ENCODE peak calls at places on chromosome 14, in eight cellular contexts. T is transverse colon, A is stomach, O is esophagus muscularis mucosa, G is suprapubic skin, S is heart left ventricle, M is prostate gland, B is endothelial cell of umbilical vein. U is an unnamed sample.

GRCh38 chr14:58200480-58200841 is 512 bp downstream of the ACTR10 start:
- DNase-seq in O (no peak), G (no peak), A (no peak), T (no peak), S (no peak), B (no peak), M (no peak), U (no peak)

GRCh38 chr14:90755661-90756304 is 60.4 kb downstream of the TTC7B start:
- DNase-seq in O (peak), G (peak), B (no peak), M (peak), T (no peak), S (no peak), A (no peak), U (no peak)

GRCh38 chr14:59931237-59931636 is 11.3 kb downstream of the LRRC9 start:
- DNase-seq in G (no peak), O (no peak), T (no peak), A (no peak), M (no peak), B (no peak), S (no peak), U (no peak)

GRCh38 chr14:35339761-35340406 is 47.7 kb downstream of the PSMA6 start:
- DNase-seq in B (no peak), M (no peak), A (no peak), S (peak), O (no peak), G (no peak), T (no peak), U (peak)

GRCh38 chr14:94025720-94026119 is 420 bp upstream of the OTUB2 start:
- DNase-seq in G (no peak), S (no peak), O (no peak), A (no peak), B (no peak), T (no peak), M (no peak), U (no peak)

GRCh38 chr14:68666206-68666730 is 126.6 kb downstream of the ZFP36L1 start:
- DNase-seq in T (no peak), G (no peak), A (no peak), S (no peak), M (no peak), O (no peak), B (peak), U (no peak)

GRCh38 chr14:68616255-68616902 is 176.5 kb downstream of the ZFP36L1 start:
- DNase-seq in B (peak), S (no peak), G (no peak), A (no peak), O (no peak), M (no peak), T (no peak), U (no peak)

GRCh38 chr14:68549057-68549421 is 243.8 kb downstream of the ZFP36L1 start:
- DNase-seq in M (no peak), A (no peak), G (no peak), S (no peak), O (no peak), T (no peak), B (no peak), U (no peak)

GRCh38 chr14:32513571-32514009 is 184.5 kb downstream of the AKAP6 start:
- DNase-seq in B (peak), M (no peak), T (no peak), O (no peak), A (no peak), S (no peak), G (no peak), U (no peak)

GRCh38 chr14:29763342-29763858 is 164.2 kb downstream of the PRKD1 start:
- DNase-seq in S (no peak), O (no peak), M (no peak), A (no peak), T (no peak), B (no peak), G (no peak), U (no peak)

GRCh38 chr14:61608245-61609142 is 86.8 kb upstream of the HIF1A start:
- DNase-seq in A (no peak), G (no peak), S (no peak), M (no peak), T (no peak), O (no peak), B (peak), U (no peak)

GRCh38 chr14:65704412-65704811 is 291.9 kb downstream of the FUT8 start:
- DNase-seq in G (no peak), O (no peak), A (no peak), M (no peak), S (no peak), T (no peak), B (no peak), U (no peak)

GRCh38 chr14:34775342-34775741 is 60.9 kb upstream of the CFL2 start:
- DNase-seq in T (no peak), S (no peak), B (no peak), G (no peak), M (no peak), A (no peak), O (no peak), U (no peak)

GRCh38 chr14:64110832-64111231 is 183.3 kb downstream of the ESR2 start:
- DNase-seq in B (no peak), S (no peak), M (no peak), T (no peak), G (no peak), A (no peak), O (no peak), U (no peak)

GRCh38 chr14:73472182-73473114 is 14.1 kb upstream of the NUMB start:
- DNase-seq in S (no peak), O (no peak), B (peak), G (no peak), T (no peak), M (peak), A (no peak), U (no peak)

GRCh38 chr14:94653321-94653720 is 41.1 kb downstream of the SERPINA3 start:
- DNase-seq in A (no peak), B (no peak), T (no peak), O (peak), S (no peak), G (peak), M (no peak), U (no peak)

GRCh38 chr14:63203618-63204406 is 431 bp upstream of the RHOJ start:
- DNase-seq in S (peak), A (peak), T (peak), B (peak), M (peak), O (peak), G (peak), U (peak)

GRCh38 chr14:51603495-51603894 is 48.2 kb upstream of the FRMD6 start:
- DNase-seq in G (no peak), A (no peak), M (no peak), S (no peak), B (no peak), T (no peak), O (no peak), U (no peak)

GRCh38 chr14:92703516-92703915 is 44.9 kb downstream of the LGMN start:
- DNase-seq in T (no peak), M (no peak), A (no peak), S (no peak), G (no peak), B (no peak), O (no peak), U (no peak)

GRCh38 chr14:61562321-61563161 is 132.8 kb upstream of the HIF1A start:
- DNase-seq in M (no peak), T (no peak), G (no peak), S (no peak), A (no peak), O (no peak), B (peak), U (no peak)

GRCh38 chr14:64572721-64573508 is 23.2 kb downstream of the PPP1R36 start:
- DNase-seq in S (no peak), B (no peak), G (no peak), O (no peak), M (no peak), A (no peak), T (no peak), U (no peak)

GRCh38 chr14:73786632-73786941 is 65.0 kb upstream of the PTGR2 start:
- DNase-seq in S (peak), G (no peak), B (peak), M (peak), T (peak), A (peak), O (no peak), U (no peak)

GRCh38 chr14:33287204-33287603 is 348.5 kb downstream of the NPAS3 start:
- DNase-seq in G (no peak), S (no peak), M (no peak), B (no peak), O (no peak), T (peak), A (no peak), U (no peak)

GRCh38 chr14:90968025-90968424 is 92.4 kb downstream of the RPS6KA5 start:
- DNase-seq in S (no peak), M (no peak), A (no peak), T (no peak), B (no peak), O (no peak), G (no peak), U (no peak)

GRCh38 chr14:24439830-24440605 is 2.6 kb downstream of the SDR39U1 start:
- DNase-seq in G (no peak), A (no peak), S (no peak), B (no peak), M (no peak), T (no peak), O (peak), U (no peak)

GRCh38 chr14:62736426-62737043 is 308.7 kb downstream of the KCNH5 start:
- DNase-seq in B (no peak), A (no peak), G (no peak), O (no peak), T (no peak), S (no peak), M (no peak), U (no peak)

GRCh38 chr14:95294834-95295599 is 24.7 kb downstream of the CLMN start:
- DNase-seq in B (peak), S (no peak), A (peak), T (peak), G (no peak), O (no peak), M (no peak), U (no peak)

DNA sequence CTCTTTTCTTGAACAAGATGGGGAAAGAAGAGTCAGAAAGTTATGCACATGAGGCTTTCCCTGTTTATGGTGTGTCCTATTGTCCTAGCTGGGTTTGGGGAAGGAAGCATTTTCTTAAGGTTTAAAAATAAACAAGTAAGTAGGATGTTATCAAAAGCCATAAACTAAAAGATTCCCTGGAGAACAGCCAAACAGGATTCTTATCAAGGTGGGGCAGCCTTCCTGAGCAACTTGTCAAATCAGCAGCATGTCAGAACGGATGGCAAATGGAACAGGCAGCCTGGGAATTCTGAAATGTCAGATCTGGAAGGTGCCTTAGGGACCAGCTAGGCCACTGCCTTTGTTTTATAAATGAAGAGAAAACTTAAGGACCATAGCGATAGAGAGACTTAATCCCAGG is 152.2 kb upstream of the RGS6 start:
- DNase-seq in T (no peak), B (peak), A (no peak), G (no peak), S (no peak), O (no peak), M (no peak), U (no peak)
- TF ChIP-seq POLR2A in T (no peak), B (no peak), A (no peak), G (no peak), S (no peak), O (no peak), M (no peak), U (no peak)

GRCh38 chr14:76055330-76055729 is 69.8 kb downstream of the IFT43 start:
- DNase-seq in T (no peak), S (no peak), G (no peak), B (no peak), M (no peak), A (no peak), O (no peak), U (no peak)

GRCh38 chr14:76051717-76052459 is 66.3 kb downstream of the IFT43 start:
- DNase-seq in T (no peak), G (no peak), M (no peak), A (no peak), O (no peak), B (no peak), S (no peak), U (no peak)

GRCh38 chr14:76057914-76058313 is 72.4 kb downstream of the IFT43 start:
- DNase-seq in M (no peak), B (no peak), S (no peak), T (no peak), O (no peak), A (no peak), G (no peak), U (no peak)

GRCh38 chr14:76053576-76054369 is 68.2 kb downstream of the IFT43 start:
- DNase-seq in O (no peak), G (no peak), A (no peak), B (no peak), M (no peak), T (no peak), S (no peak), U (no peak)

DNA sequence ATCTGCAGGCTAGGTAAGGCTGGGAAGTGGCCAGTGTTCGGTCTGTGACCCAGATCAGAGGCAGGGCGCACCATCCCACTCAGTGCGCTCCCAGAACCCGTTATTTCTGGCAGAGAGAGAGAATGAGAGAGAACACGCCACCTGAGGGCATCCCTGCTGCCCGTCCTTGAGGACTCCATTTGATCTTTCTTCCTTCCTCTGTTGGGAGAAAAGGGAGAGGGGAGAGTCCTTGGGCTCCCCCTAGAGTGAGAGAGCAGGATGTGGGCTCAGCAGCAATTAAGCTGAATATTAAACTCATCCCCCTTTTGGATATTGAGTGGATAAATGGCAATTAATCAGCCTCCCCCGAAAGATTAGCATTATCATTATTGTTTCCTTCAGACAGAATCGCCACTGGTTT is 70.6 kb downstream of the IFT43 start:
- DNase-seq in A (no peak), G (no peak), M (no peak), O (no peak), S (no peak), B (no peak), T (no peak), U (no peak)
- TF ChIP-seq POLR2A in A (no peak), G (no peak), M (no peak), O (no peak), S (no peak), B (no peak), T (no peak), U (no peak)

GRCh38 chr14:99660006-99660566 is 15.2 kb downstream of the HHIPL1 start:
- DNase-seq in A (no peak), T (no peak), M (no peak), G (no peak), B (no peak), S (no peak), O (no peak), U (no peak)
- TF ChIP-seq POLR2A in A (no peak), T (no peak), M (no peak), G (no peak), B (no peak), S (no peak), O (no peak), U (no peak)

GRCh38 chr14:37114039-37114438 is 58.4 kb downstream of the SLC25A21 start:
- DNase-seq in M (no peak), G (no peak), B (no peak), A (no peak), T (no peak), O (no peak), S (no peak), U (no peak)

GRCh38 chr14:37118673-37119366 is 53.6 kb downstream of the SLC25A21 start:
- DNase-seq in G (no peak), M (no peak), T (no peak), S (no peak), O (no peak), B (no peak), A (no peak), U (no peak)

GRCh38 chr14:37116933-37117844 is 55.2 kb downstream of the SLC25A21 start:
- DNase-seq in O (no peak), A (no peak), T (no peak), B (peak), S (no peak), G (no peak), M (no peak), U (no peak)

DNA sequence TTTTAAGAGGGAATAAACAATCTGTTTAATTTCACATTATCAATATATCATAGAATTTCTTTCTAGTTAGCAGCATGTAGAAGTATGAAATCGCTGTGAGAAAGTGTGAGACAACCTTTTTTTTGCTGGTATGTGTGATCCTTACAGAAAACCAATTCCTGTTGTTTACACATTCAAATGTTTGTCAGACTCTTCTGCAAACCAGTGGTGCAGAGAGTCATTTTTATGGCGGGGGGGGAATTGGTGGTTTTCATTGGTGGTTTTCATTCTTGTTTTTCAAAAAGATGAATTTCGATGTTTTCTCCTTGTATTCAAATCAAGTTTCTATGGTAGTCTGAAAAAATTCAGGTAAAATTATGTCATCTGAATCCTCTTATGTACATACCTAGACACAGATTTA is 57.8 kb downstream of the SLC25A21 start:
- DNase-seq in G (no peak), S (no peak), T (no peak), O (no peak), B (no peak), A (no peak), M (no peak), U (no peak)
- TF ChIP-seq POLR2A in G (no peak), S (no peak), T (no peak), O (no peak), B (no peak), A (no peak), M (no peak), U (no peak)

GRCh38 chr14:88824314-88825077 is at the start of gene TTC8:
- DNase-seq in O (peak), S (peak), B (peak), A (peak), T (peak), M (peak), G (peak), U (peak)
- TF ChIP-seq POLR2A in O (no peak), S (peak), B (peak), A (no peak), T (peak), M (peak), G (no peak), U (peak)

GRCh38 chr14:104689620-104690265 is 325 bp downstream of the INF2 start:
- DNase-seq in S (peak), B (no peak), A (no peak), T (peak), O (no peak), M (no peak), G (no peak), U (no peak)
- TF ChIP-seq POLR2A in S (no peak), B (peak), A (no peak), T (peak), O (no peak), M (peak), G (no peak), U (peak)

GRCh38 chr14:106291626-106292025 is 765.2 kb downstream of the TMEM121 start:
- DNase-seq in O (no peak), M (no peak), T (no peak), A (no peak), G (no peak), B (no peak), S (no peak), U (no peak)
- TF ChIP-seq POLR2A in O (no peak), M (no peak), T (no peak), A (no peak), G (no peak), B (no peak), S (no peak), U (no peak)

U was measured in Peyer's patch.